ENCODE peak calls at places on chromosomes 1 and 21, in seven cellular contexts. H, M, P, B, L, G and X are unnamed samples.
A peak's percentile ranks its signal among the peaks of the same experiment; 100 is the strongest.

GRCh38 chr1:152582647-152583046 is 2.3 kb upstream of the LCE3D start:
- DNase-seq in H (peak; percentile 55), M (no peak), P (no peak), B (no peak), L (no peak), G (peak; percentile 22), X (no peak)

GRCh38 chr1:223242382-223242955 is 99.4 kb upstream of the TLR5 start:
- DNase-seq in H (no peak), M (no peak), P (peak; percentile 43), B (no peak), L (no peak), G (no peak), X (no peak)

GRCh38 chr1:178055779-178056471 is 38.0 kb upstream of the RASAL2 start:
- DNase-seq in H (peak; percentile 81), M (peak; percentile 38), P (peak; percentile 23), B (no peak), L (peak; percentile 3), G (peak; percentile 54), X (no peak)

GRCh38 chr1:53327183-53327941 is 508 bp downstream of the LRP8 start:
- DNase-seq in H (peak; percentile 45), M (peak; percentile 57), P (peak; percentile 44), B (peak; percentile 85), L (peak; percentile 78), G (peak; percentile 16), X (no peak)

GRCh38 chr1:4173731-4174130 is 273.7 kb upstream of the C1orf174 start:
- DNase-seq in H (no peak), M (no peak), P (no peak), B (no peak), L (no peak), G (no peak), X (no peak)

GRCh38 chr21:14361958-14362357 is 21.0 kb downstream of the HSPA13 start:
- DNase-seq in H (no peak), M (no peak), P (peak; percentile 19), B (no peak), L (no peak), G (peak; percentile 24), X (no peak)

GRCh38 chr21:38126677-38127271 is 130.0 kb upstream of the KCNJ15 start:
- DNase-seq in H (peak; percentile 68), M (peak; percentile 60), P (peak; percentile 20), B (no peak), L (peak; percentile 60), G (peak; percentile 75), X (no peak)

GRCh38 chr1:16080422-16081150 is 7.1 kb upstream of the FAM131C start:
- DNase-seq in H (no peak), M (no peak), P (no peak), B (no peak), L (no peak), G (no peak), X (no peak)

GRCh38 chr1:29410476-29410875 is 174.2 kb downstream of the PTPRU start:
- DNase-seq in H (no peak), M (no peak), P (no peak), B (no peak), L (no peak), G (no peak), X (no peak)

GRCh38 chr21:31132574-31133242 is 94.4 kb upstream of the KRTAP19-8 start:
- DNase-seq in H (no peak), M (peak; percentile 83), P (peak; percentile 36), B (no peak), L (no peak), G (no peak), X (no peak)

GRCh38 chr1:79797487-79797886 is 791.0 kb upstream of the ADGRL4 start:
- DNase-seq in H (no peak), M (no peak), P (no peak), B (no peak), L (no peak), G (no peak), X (no peak)

GRCh38 chr1:203011582-203011981 is 4.4 kb downstream of the TMEM183A start:
- DNase-seq in H (no peak), M (no peak), P (no peak), B (no peak), L (no peak), G (no peak), X (no peak)

GRCh38 chr1:158028956-158029355 is 35.5 kb downstream of the KIRREL1 start:
- DNase-seq in H (peak; percentile 24), M (no peak), P (peak; percentile 91), B (no peak), L (no peak), G (peak; percentile 88), X (no peak)

GRCh38 chr1:183543619-183544204 is 46.5 kb downstream of the NCF2 start:
- DNase-seq in H (peak; percentile 72), M (peak; percentile 56), P (peak; percentile 56), B (no peak), L (peak; percentile 67), G (peak; percentile 66), X (peak; percentile 28)

DNA sequence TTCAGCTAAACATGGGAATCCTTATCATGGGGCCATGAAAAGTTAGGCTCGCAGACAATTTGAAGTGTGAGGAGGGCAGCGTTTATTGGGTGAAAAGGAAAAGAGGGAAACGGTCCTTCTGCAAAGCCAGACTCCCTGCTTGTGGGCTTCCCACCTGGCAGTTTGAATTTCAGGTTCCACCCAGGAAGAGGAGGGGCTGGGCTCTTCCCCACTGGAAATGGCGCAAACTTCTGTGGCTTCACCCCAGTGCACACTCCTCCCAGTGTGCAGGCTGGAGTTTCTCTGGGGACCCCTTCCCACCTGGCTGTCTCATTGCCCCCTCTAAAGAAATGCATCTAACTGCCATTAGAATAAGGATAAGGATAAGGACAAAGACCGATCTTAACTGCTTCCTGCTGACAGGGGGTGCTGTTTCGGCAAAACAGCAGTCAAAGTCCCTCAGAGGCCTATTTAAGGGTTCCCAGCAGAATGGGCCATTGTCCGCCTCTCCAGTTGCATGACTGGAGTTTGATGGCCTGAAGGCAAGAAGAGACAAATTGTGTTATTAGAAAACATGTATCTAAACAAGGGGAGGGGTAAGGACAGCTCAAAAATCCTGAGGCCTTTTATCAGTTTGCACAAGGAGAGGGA is 20.4 kb downstream of the AIM2 start:
- DNase-seq in H (no peak), M (peak; percentile 26), P (no peak), B (no peak), L (peak; percentile 35), G (no peak), X (no peak)
- TF ChIP-seq CTCF in H (no peak), M (no peak), P (no peak), B (no peak), L (peak; percentile 70), G (no peak), X (peak; percentile 8)

GRCh38 chr1:9557624-9558023 is 18.4 kb downstream of the SLC25A33 start:
- DNase-seq in H (no peak), M (no peak), P (no peak), B (no peak), L (peak; percentile 28), G (no peak), X (no peak)

GRCh38 chr1:9559673-9560072 is 20.4 kb downstream of the SLC25A33 start:
- DNase-seq in H (no peak), M (no peak), P (no peak), B (no peak), L (peak; percentile 25), G (no peak), X (no peak)

GRCh38 chr1:9555942-9556341 is 16.7 kb downstream of the SLC25A33 start:
- DNase-seq in H (no peak), M (no peak), P (no peak), B (no peak), L (no peak), G (no peak), X (no peak)

GRCh38 chr1:9558946-9559545 is 19.8 kb downstream of the SLC25A33 start:
- DNase-seq in H (no peak), M (no peak), P (no peak), B (no peak), L (no peak), G (no peak), X (no peak)

GRCh38 chr1:9558271-9558945 is 19.1 kb downstream of the SLC25A33 start:
- DNase-seq in H (no peak), M (no peak), P (no peak), B (no peak), L (peak; percentile 61), G (no peak), X (no peak)
- H3K4me3 ChIP-seq in H (no peak overlapping the region), M (no peak overlapping the region), P (no peak overlapping the region), B (no peak overlapping the region), L (peak overlapping the region; percentile 10), G (no peak overlapping the region), X (no peak overlapping the region)

DNA sequence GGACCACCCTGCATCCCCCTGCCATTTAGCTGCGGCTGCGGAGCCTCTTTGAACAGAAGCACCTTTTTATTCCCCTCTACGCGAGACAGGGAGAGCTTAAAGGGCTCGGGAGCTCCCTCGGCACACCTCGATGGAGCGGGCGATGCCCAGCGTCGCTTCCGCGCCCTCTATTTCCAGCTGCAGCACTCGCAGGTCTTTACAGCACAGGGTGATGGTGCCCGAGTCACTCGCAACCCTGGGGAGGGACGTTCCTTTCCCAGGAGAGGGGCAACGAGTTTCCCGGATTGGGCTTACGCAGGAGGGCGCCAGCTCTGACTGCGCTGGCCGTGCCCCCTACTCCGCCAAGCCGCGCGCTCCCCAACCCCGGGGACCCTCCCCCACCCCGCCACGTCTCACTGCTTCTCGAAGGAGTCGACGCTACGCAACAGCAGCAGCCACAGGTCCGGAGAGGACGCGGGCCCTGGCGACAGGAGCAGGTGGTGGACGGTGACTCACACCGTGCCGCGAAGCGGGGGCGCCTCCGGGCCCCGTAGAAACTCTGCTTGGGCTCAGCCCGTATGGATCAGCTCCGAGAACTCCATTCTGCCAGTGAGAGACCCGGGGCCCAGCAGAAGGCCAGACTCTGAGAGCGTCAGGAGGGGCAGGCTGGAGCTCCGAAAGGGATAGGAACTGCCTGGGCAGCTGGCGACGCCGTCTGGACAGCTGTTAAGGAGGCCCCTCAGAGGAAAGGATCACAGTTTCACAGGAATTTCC is 5.8 kb upstream of the FAM167B start:
- DNase-seq in H (peak; percentile 54), M (peak; percentile 37), P (peak; percentile 68), B (peak; percentile 91), L (no peak), G (peak; percentile 57), X (no peak)
- TF ChIP-seq CTCF in H (no peak), M (no peak), P (no peak), B (no peak), L (no peak), G (no peak), X (no peak)

DNA sequence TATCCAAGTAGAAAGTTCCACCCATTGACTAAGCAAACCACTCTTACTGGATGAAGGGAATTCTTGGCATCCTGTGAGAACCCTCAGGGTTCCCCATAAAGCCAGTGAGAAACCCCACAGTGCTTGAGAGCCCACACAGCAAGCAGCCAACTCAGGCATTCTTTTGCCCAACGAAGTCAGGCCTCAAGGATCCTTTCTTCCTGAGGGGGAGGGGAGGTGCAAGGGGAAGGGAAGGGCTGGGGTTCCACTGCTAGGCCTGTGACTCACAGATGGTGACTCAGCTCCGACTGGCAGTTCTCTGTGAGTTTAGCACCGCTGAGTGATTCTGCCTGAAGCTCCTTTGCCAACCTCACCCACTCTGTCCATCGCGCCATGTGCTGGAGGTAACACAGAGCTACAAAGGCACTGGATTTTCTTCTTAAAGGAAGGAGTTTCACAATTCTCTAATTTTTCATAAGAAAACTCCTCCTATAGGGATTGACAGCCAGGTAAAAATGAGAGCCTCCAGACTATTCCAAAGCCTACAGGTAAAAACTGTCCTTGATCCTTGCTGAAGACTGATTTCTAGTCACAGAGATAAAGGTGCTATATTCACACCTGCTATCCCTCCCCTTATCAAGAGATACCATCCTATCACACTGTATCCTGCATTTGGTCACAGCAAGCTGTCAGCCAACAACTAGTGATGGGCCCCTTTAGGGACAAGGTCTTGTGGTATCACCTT is 4.8 kb downstream of the ENO1 start:
- DNase-seq in H (peak; percentile 93), M (peak; percentile 44), P (peak; percentile 99), B (peak; percentile 92), L (no peak), G (peak; percentile 99), X (peak; percentile 94)
- H3K4me3 ChIP-seq in H (peak overlapping the region; percentile 78), M (peak overlapping the region; percentile 56), P (peak overlapping the region; percentile 5), B (no peak overlapping the region), L (no peak overlapping the region), G (peak overlapping the region; percentile 95), X (peak overlapping the region; percentile 21)